ENCODE peak calls at places on chromosomes 12 and 14, in ten cellular contexts. H is fibroblast of lung; W is right cardiac atrium; R is aorta; P is thoracic aorta; O is A549; S is lung; T is HCT116; E is hepatocyte; U is CD8-positive, alpha-beta T cell. L is an unnamed sample.
A peak's percentile ranks its signal among the peaks of the same experiment; 100 is the strongest.

GRCh38 chr12:94186461-94187237 is 38.3 kb downstream of the PLXNC1 start:
- DNase-seq in H (peak; percentile 71), W (peak; percentile 83), R (peak; percentile 77), P (peak; percentile 4), O (no peak), S (no peak), T (no peak), E (peak; percentile 50), U (no peak), L (peak; percentile 46)

GRCh38 chr12:66235626-66236281 is 46.7 kb downstream of the IRAK3 start:
- DNase-seq in H (no peak), W (no peak), R (no peak), P (no peak), O (peak; percentile 66), S (no peak), T (no peak), E (no peak), U (no peak), L (no peak)

GRCh38 chr14:69983317-69983716 is 104.1 kb downstream of the SMOC1 start:
- DNase-seq in H (no peak), W (no peak), R (no peak), P (no peak), O (no peak), S (no peak), T (no peak), E (no peak), U (no peak), L (no peak)

GRCh38 chr12:100926669-100927248 is 132.2 kb downstream of the ANO4 start:
- DNase-seq in H (peak; percentile 35), W (no peak), R (no peak), P (no peak), O (no peak), S (no peak), T (peak; percentile 48), E (peak; percentile 68), U (no peak), L (peak; percentile 14)

GRCh38 chr14:52596320-52596719 is 43.7 kb downstream of the GPR137C start:
- DNase-seq in H (no peak), W (no peak), R (no peak), P (no peak), O (no peak), S (no peak), T (no peak), E (no peak), U (no peak), L (no peak)

GRCh38 chr12:32399373-32400113 is at the start of gene FGD4:
- DNase-seq in H (peak; percentile 82), W (peak; percentile 95), R (peak; percentile 89), P (peak; percentile 42), O (peak; percentile 88), S (peak; percentile 87), T (peak; percentile 72), E (peak; percentile 93), U (peak; percentile 26), L (peak; percentile 95)

GRCh38 chr12:78040111-78040510 is 209.4 kb downstream of the NAV3 start:
- DNase-seq in H (peak; percentile 36), W (no peak), R (no peak), P (no peak), O (no peak), S (no peak), T (no peak), E (no peak), U (no peak), L (no peak)

GRCh38 chr14:64702493-64703392 is 1.5 kb upstream of the PLEKHG3 start:
- DNase-seq in H (no peak), W (no peak), R (no peak), P (no peak), O (no peak), S (peak; percentile 65), T (no peak), E (peak; percentile 84), U (peak; percentile 30), L (peak; percentile 85)

GRCh38 chr12:108849653-108850052 is 7.7 kb downstream of the SSH1 start:
- DNase-seq in H (no peak), W (peak; percentile 79), R (no peak), P (no peak), O (no peak), S (no peak), T (no peak), E (no peak), U (no peak), L (no peak)

GRCh38 chr12:96238336-96239031 is 44.3 kb downstream of the ELK3 start:
- DNase-seq in H (no peak), W (peak; percentile 64), R (no peak), P (no peak), O (no peak), S (no peak), T (no peak), E (no peak), U (no peak), L (no peak)

GRCh38 chr14:32109676-32110075 is 32.6 kb downstream of the ARHGAP5 start:
- DNase-seq in H (peak; percentile 93), W (no peak), R (no peak), P (no peak), O (no peak), S (no peak), T (no peak), E (no peak), U (no peak), L (no peak)

GRCh38 chr12:95997911-95998510 is 1.9 kb upstream of the HAL start:
- DNase-seq in H (peak; percentile 3), W (no peak), R (no peak), P (no peak), O (no peak), S (no peak), T (no peak), E (no peak), U (no peak), L (no peak)

GRCh38 chr14:67815573-67816235 is 686 bp downstream of the ZFYVE26 start:
- DNase-seq in H (peak; percentile 66), W (no peak), R (no peak), P (no peak), O (no peak), S (no peak), T (no peak), E (peak; percentile 46), U (no peak), L (no peak)

GRCh38 chr14:68949236-68949965 is 29.7 kb downstream of the ACTN1 start:
- DNase-seq in H (peak; percentile 55), W (no peak), R (peak; percentile 52), P (no peak), O (no peak), S (no peak), T (no peak), E (no peak), U (no peak), L (no peak)
- H3K4me1 ChIP-seq in H (peaks cover 51% of the 10 kb centered on the region), W (peaks cover 55% of the 10 kb centered on the region), R (peaks cover 4% of the 10 kb centered on the region), P (peaks cover 97% of the 10 kb centered on the region), O (peaks cover 100% of the 10 kb centered on the region), S (peaks cover 47% of the 10 kb centered on the region), T (peaks cover 46% of the 10 kb centered on the region), E (peaks cover 76% of the 10 kb centered on the region), U (peaks cover 95% of the 10 kb centered on the region), L (peaks cover 67% of the 10 kb centered on the region)

DNA sequence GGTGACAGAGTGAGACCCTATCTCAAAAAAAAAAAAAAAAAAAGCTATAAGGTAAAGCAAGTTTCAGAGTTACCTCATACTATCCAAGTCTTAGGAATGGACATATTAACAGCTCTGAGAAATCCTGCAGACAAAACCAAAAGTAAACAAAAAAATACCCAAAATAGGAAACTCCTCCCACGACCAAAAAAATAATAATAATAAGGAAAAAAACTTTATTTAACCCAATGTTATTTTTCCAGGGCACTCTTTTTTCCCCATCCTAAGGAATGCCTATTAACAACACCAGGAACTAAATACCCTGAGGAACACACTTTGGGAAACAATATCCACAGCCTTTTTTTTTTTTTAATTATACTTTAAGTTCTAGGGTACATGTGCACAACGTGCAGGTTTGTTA is 135.5 kb upstream of the CCND2 start:
- DNase-seq in H (no peak), W (no peak), R (no peak), P (no peak), O (no peak), S (no peak), T (no peak), E (no peak), U (no peak), L (no peak)
- H3K4me1 ChIP-seq in H (no peaks in the 10 kb centered on the region), W (no peaks in the 10 kb centered on the region), R (no peaks in the 10 kb centered on the region), P (no peaks in the 10 kb centered on the region), O (no peaks in the 10 kb centered on the region), S (peaks cover 5% of the 10 kb centered on the region), T (no peaks in the 10 kb centered on the region), E (peaks cover 10% of the 10 kb centered on the region), U (peaks cover 10% of the 10 kb centered on the region), L (no peaks in the 10 kb centered on the region)

GRCh38 chr12:68621092-68622081 is 10.7 kb downstream of the RAP1B start:
- DNase-seq in H (no peak), W (no peak), R (no peak), P (no peak), O (no peak), S (no peak), T (no peak), E (no peak), U (no peak), L (no peak)
- H3K4me1 ChIP-seq in H (peaks cover 26% of the 10 kb centered on the region), W (peaks cover 16% of the 10 kb centered on the region), R (no peaks in the 10 kb centered on the region), P (peaks cover 85% of the 10 kb centered on the region), O (peaks cover 54% of the 10 kb centered on the region), S (peaks cover 38% of the 10 kb centered on the region), T (no peaks in the 10 kb centered on the region), E (peaks cover 19% of the 10 kb centered on the region), U (peaks cover 95% of the 10 kb centered on the region), L (peaks cover 57% of the 10 kb centered on the region)

GRCh38 chr12:15208140-15208539 is 13.1 kb downstream of the RERG start:
- DNase-seq in H (no peak), W (no peak), R (no peak), P (no peak), O (no peak), S (no peak), T (no peak), E (no peak), U (no peak), L (no peak)

GRCh38 chr12:15206831-15207394 is 14.3 kb downstream of the RERG start:
- DNase-seq in H (peak; percentile 28), W (no peak), R (no peak), P (no peak), O (no peak), S (no peak), T (no peak), E (no peak), U (no peak), L (no peak)

GRCh38 chr12:15206338-15206737 is 14.9 kb downstream of the RERG start:
- DNase-seq in H (no peak), W (no peak), R (no peak), P (no peak), O (no peak), S (no peak), T (no peak), E (no peak), U (no peak), L (no peak)

GRCh38 chr12:15208871-15209656 is 12.2 kb downstream of the RERG start:
- DNase-seq in H (peak; percentile 66), W (no peak), R (peak; percentile 36), P (no peak), O (no peak), S (no peak), T (no peak), E (no peak), U (no peak), L (no peak)

DNA sequence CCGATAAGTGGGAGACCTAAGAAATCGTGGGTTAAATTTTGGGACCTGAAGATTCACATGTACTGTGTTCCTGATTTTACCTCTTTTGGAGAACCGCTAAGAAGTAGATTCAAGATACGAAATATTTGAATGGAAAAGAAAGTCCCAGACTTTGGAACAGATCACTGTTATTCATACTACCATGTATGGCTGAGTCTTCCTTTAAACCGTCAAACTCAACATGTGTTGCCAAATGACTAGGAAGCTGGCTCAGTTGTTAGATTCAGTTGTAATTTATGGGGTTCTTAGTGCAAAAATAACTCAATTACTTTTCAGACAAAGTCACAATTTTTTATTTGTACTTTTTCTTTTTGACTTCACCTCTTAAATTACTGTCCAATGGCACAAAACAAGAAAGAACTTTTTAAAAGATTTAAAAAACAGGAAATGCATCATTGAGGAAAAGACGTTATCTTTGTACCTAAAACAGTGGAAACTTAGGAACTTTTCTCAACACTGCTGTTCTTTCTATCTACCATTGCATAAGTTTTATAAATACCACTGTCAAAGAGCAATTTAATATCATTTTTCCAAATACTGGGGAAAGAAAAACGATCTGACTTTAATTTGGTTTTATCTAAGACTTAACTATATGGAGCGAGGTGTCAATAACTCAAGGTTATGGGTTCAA is 15.7 kb downstream of the RERG start:
- DNase-seq in H (no peak), W (no peak), R (no peak), P (no peak), O (no peak), S (no peak), T (no peak), E (no peak), U (no peak), L (no peak)
- H3K4me1 ChIP-seq in H (peaks cover 6% of the 10 kb centered on the region), W (peaks cover 2% of the 10 kb centered on the region), R (peaks cover 6% of the 10 kb centered on the region), P (peaks cover 80% of the 10 kb centered on the region), O (peaks cover 17% of the 10 kb centered on the region), S (peaks cover 2% of the 10 kb centered on the region), T (no peaks in the 10 kb centered on the region), E (no peaks in the 10 kb centered on the region), U (no peaks in the 10 kb centered on the region), L (no peaks in the 10 kb centered on the region)

L was measured in body of pancreas.